ENCODE peak calls at places on chromosomes 11 and 22, in nine cellular contexts. B is NCI-H774; P is left cardiac atrium; C is activated T-helper 1 cell treated with Interleukin-2 at 50 U/mL for 16 hours; W is nephron progenitor cell; V is hypothalamus; O is GM03348; I is stimulated activated CD4-positive, alpha-beta T cell treated with anti-CD3 and anti-CD28 coated beads, Interleukin-12 subunit alpha, Interleukin-12 subunit beta, amount 100 ng/mL, for 24 hours; Q is RPMI7951. F is an unnamed sample.
A peak's percentile ranks its signal among the peaks of the same experiment; 100 is the strongest.

GRCh38 chr11:47466701-47467250 is 17.8 kb upstream of the RAPSN start:
- DNase-seq in B (peak; percentile 22), I (no peak), W (no peak), O (peak; percentile 37), P (peak; percentile 49), V (peak; percentile 78), C (no peak), Q (peak; percentile 18), F (no peak)

GRCh38 chr11:119691020-119691666 is 37.9 kb downstream of the NECTIN1 start:
- DNase-seq in I (peak; percentile 2), W (no peak), O (no peak), B (no peak), C (no peak), P (no peak), Q (no peak), V (no peak), F (no peak)

GRCh38 chr22:44381761-44382454 is 69.2 kb upstream of the SHISAL1 start:
- DNase-seq in B (no peak), P (no peak), W (peak; percentile 37), Q (no peak), C (no peak), V (no peak), O (no peak), I (no peak), F (peak; percentile 83)

GRCh38 chr22:45531944-45532631 is 29.4 kb downstream of the FBLN1 start:
- DNase-seq in Q (no peak), W (peak; percentile 26), C (no peak), B (no peak), P (no peak), O (no peak), I (no peak), V (no peak), F (peak; percentile 71)

GRCh38 chr22:37239336-37240239 is 4.5 kb downstream of the RAC2 start:
- DNase-seq in C (no peak), W (no peak), Q (no peak), P (no peak), O (no peak), B (no peak), V (no peak), I (no peak), F (no peak)

GRCh38 chr11:3126901-3127691 is 38.0 kb downstream of the OSBPL5 start:
- DNase-seq in O (no peak), V (no peak), B (no peak), W (peak; percentile 6), I (no peak), C (no peak), Q (no peak), P (peak; percentile 23), F (no peak)

GRCh38 chr11:28514391-28514790 is 406.2 kb downstream of the METTL15 start:
- DNase-seq in B (no peak), P (no peak), V (no peak), W (no peak), Q (no peak), C (no peak), O (no peak), I (no peak), F (no peak)

GRCh38 chr11:119645018-119645417 is 84.0 kb downstream of the NECTIN1 start:
- DNase-seq in C (no peak), P (no peak), V (no peak), O (no peak), I (no peak), B (no peak), W (no peak), Q (no peak), F (no peak)

GRCh38 chr22:28229566-28230483 is 310.8 kb upstream of the PITPNB start:
- DNase-seq in V (no peak), W (no peak), C (no peak), O (peak; percentile 75), P (no peak), Q (no peak), I (no peak), B (no peak), F (no peak)

GRCh38 chr11:91802475-91802874 is 422.1 kb upstream of the FAT3 start:
- DNase-seq in C (no peak), I (no peak), W (no peak), P (no peak), Q (no peak), B (no peak), V (no peak), O (no peak), F (no peak)

GRCh38 chr11:59112494-59112893 is 5.5 kb downstream of the FAM111B start:
- DNase-seq in O (peak; percentile 8), V (no peak), W (no peak), P (no peak), B (no peak), C (no peak), I (no peak), Q (no peak), F (no peak)

F was measured in retina.